ENCODE peak calls at places on chromosomes 3 and 15, in ten cellular contexts. F, G, Y, D, W, Z, L, V, U and H are unnamed samples.

GRCh38 chr15:63075072-63075995 is 32.8 kb downstream of the TPM1 start:
- DNase-seq in Y (no peak), D (no peak), W (peak; percentile 50), G (no peak), L (no peak), V (no peak), Z (peak; percentile 81), U (peak; percentile 27), F (no peak), H (no peak)

GRCh38 chr3:110664148-110664547 is 407.5 kb upstream of the NECTIN3 start:
- DNase-seq in G (peak; percentile 7), V (no peak), U (no peak), W (no peak), F (no peak), L (no peak), D (no peak), Y (no peak), Z (no peak), H (peak; percentile 10)

GRCh38 chr15:65368300-65368617 is 9.5 kb downstream of the IGDCC3 start:
- DNase-seq in U (no peak), D (no peak), Y (no peak), G (peak; percentile 5), F (no peak), W (peak; percentile 77), L (no peak), V (peak; percentile 43), Z (no peak), H (no peak)

GRCh38 chr15:60799885-60800728 is 321.2 kb upstream of the ICE2 start:
- DNase-seq in Z (no peak), L (no peak), Y (no peak), W (no peak), D (no peak), G (no peak), U (no peak), V (no peak), F (no peak), H (no peak)

GRCh38 chr3:51371943-51372557 is 13.0 kb upstream of the MANF start:
- DNase-seq in Z (no peak), F (peak; percentile 43), W (peak; percentile 52), U (peak; percentile 69), D (peak; percentile 61), L (no peak), V (no peak), G (peak; percentile 87), Y (peak; percentile 23), H (peak; percentile 38)

GRCh38 chr3:100032262-100032661 is 82.0 kb downstream of the FILIP1L start:
- DNase-seq in F (no peak), L (no peak), D (no peak), Y (no peak), W (no peak), U (peak; percentile 93), Z (no peak), G (peak; percentile 87), V (no peak), H (no peak)

GRCh38 chr3:148233403-148233802 is 464.3 kb upstream of the AGTR1 start:
- DNase-seq in G (peak; percentile 58), Y (no peak), U (peak; percentile 73), W (no peak), D (no peak), F (no peak), V (no peak), Z (no peak), L (no peak), H (no peak)

GRCh38 chr3:52070724-52071621 is 14.6 kb upstream of the DUSP7 start:
- DNase-seq in W (no peak), D (no peak), F (no peak), Y (no peak), Z (peak; percentile 84), G (no peak), V (peak; percentile 79), U (no peak), L (peak; percentile 53), H (no peak)

GRCh38 chr3:167669699-167670098 is 16.0 kb upstream of the WDR49 start:
- DNase-seq in W (no peak), D (peak; percentile 45), Y (no peak), L (no peak), F (no peak), V (no peak), U (no peak), G (no peak), Z (no peak), H (no peak)

GRCh38 chr3:56899078-56899477 is 97.3 kb upstream of the ARHGEF3 start:
- DNase-seq in V (no peak), G (no peak), Y (no peak), F (no peak), Z (no peak), W (no peak), D (no peak), U (no peak), L (no peak), H (no peak)

GRCh38 chr3:56899851-56900250 is 98.1 kb upstream of the ARHGEF3 start:
- DNase-seq in G (no peak), W (no peak), L (no peak), Z (no peak), D (no peak), U (no peak), V (no peak), F (no peak), Y (no peak), H (no peak)

GRCh38 chr3:56904526-56905245 is 102.9 kb upstream of the ARHGEF3 start:
- DNase-seq in F (no peak), Z (no peak), U (no peak), V (no peak), G (no peak), L (no peak), Y (no peak), D (no peak), W (no peak), H (no peak)

GRCh38 chr3:56900801-56901200 is 99.1 kb upstream of the ARHGEF3 start:
- DNase-seq in F (no peak), D (no peak), G (no peak), U (no peak), V (no peak), L (no peak), Y (no peak), Z (no peak), W (no peak), H (no peak)

GRCh38 chr3:56902468-56903159 is 100.9 kb upstream of the ARHGEF3 start:
- DNase-seq in F (no peak), U (no peak), Z (no peak), Y (no peak), G (no peak), D (no peak), W (no peak), V (no peak), L (no peak), H (no peak)
- H3K27ac ChIP-seq in F (no peak overlapping the region), U (no peak overlapping the region), Z (no peak overlapping the region), Y (no peak overlapping the region), G (no peak overlapping the region), D (no peak overlapping the region), W (no peak overlapping the region), V (no peak overlapping the region), L (no peak overlapping the region), H (no peak overlapping the region)

DNA sequence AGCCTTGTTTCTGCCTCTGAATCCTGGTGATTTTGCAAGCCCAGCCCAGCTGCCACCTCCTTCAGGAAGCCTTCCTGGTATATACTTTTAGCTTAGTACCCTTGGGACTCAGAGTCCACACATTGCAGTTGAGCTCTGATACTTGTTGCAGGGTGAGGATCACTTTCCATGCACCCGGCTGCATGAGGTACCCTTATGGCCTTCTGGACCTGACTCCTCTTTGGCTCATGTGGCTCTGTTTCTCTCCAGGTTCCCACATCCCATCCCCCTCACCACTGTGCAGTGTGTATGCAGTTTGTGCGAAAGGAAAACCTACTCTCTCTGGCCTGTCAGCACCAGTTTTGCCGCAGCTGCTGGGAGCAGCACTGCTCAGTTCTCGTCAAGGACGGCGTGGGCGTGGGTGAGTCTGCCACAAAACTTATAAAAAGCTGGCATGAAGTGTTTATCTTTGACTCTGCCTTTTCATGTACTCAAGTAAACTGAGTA is 23.1 kb upstream of the P4HTM start:
- DNase-seq in V (no peak), W (no peak), G (no peak), U (no peak), L (no peak), Y (no peak), F (no peak), D (peak; percentile 29), Z (no peak), H (no peak)
- TF ChIP-seq CTCF in V (no peak), W (no peak), G (no peak), U (no peak), L (no peak), Y (no peak), F (no peak), D (no peak), Z (no peak), H (no peak)

DNA sequence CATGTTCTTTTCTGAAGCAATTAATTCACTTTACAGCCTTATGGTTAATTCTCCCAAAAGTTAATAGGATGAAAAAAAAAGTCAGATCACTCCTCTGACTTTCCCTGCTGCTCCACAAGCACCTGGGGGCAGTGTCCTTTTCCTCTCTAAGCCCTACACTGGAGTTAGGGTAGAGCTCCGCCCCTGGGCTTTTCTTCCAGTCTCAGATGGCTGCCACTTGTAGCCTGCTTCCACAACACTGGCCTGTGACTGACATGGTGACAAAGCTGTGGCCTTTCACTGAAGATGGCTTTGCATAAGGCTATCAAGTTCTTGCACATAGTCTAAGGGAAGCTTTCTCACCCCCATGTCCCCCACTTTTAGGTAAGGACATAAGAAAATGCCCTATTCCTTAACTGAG is 1.3 kb upstream of the MON1A start:
- DNase-seq in V (no peak), U (no peak), L (no peak), Y (no peak), F (no peak), Z (no peak), G (no peak), W (peak; percentile 89), D (no peak), H (no peak)
- H3K27ac ChIP-seq in V (no peak overlapping the region), U (no peak overlapping the region), L (peak overlapping the region; percentile 82), Y (no peak overlapping the region), F (no peak overlapping the region), Z (peak overlapping the region; percentile 88), G (peak overlapping the region; percentile 86), W (no peak overlapping the region), D (peak overlapping the region; percentile 79), H (no peak overlapping the region)

GRCh38 chr3:58353722-58354553 is 21.2 kb downstream of the PXK start:
- DNase-seq in V (no peak), F (no peak), W (no peak), L (no peak), D (no peak), Y (no peak), G (peak; percentile 68), Z (no peak), U (no peak), H (no peak)
- TF ChIP-seq CTCF in V (no peak), F (peak; percentile 24), W (peak; percentile 29), L (no peak), D (no peak), Y (no peak), G (peak; percentile 31), Z (no peak), U (peak; percentile 33), H (peak; percentile 12)

GRCh38 chr15:91866371-91866905 is 12.9 kb downstream of the SLCO3A1 start:
- DNase-seq in V (no peak), W (no peak), F (no peak), D (no peak), U (no peak), G (peak; percentile 43), Z (no peak), L (peak; percentile 30), Y (no peak), H (peak; percentile 95)
- H3K27ac ChIP-seq in V (peak overlapping the region; percentile 84), W (no peak overlapping the region), F (peak overlapping the region; percentile 77), D (no peak overlapping the region), U (no peak overlapping the region), G (no peak overlapping the region), Z (peak overlapping the region; percentile 69), L (peak overlapping the region; percentile 70), Y (no peak overlapping the region), H (peak overlapping the region; percentile 92)